ENCODE peak calls at places on chromosome 17, in eight cellular contexts. F is GM04503; O is dorsolateral prefrontal cortex; V is NCI-H1436; U is activated gamma-delta T cell treated with Interleukin-2 at 50 U/mL for 16 hours; W is NCI-H1092; C is activated naive CD8-positive, alpha-beta T cell treated with anti-CD3 and anti-CD28 coated beads, Interleukin-2, amount 50 U/mL, for 24 hours; P is amniotic stem cell. N is an unnamed sample.

GRCh38 chr17:80738020-80738380 is 193.4 kb downstream of the RPTOR start:
- DNase-seq in W (no peak), V (no peak), F (no peak), P (no peak), O (no peak), C (no peak), U (no peak), N (no peak)

GRCh38 chr17:38663125-38663751 is 11.5 kb downstream of the EPOP start:
- DNase-seq in U (peak), W (peak), O (peak), C (peak), V (peak), F (no peak), P (peak), N (peak)

GRCh38 chr17:10087333-10087732 is 111.1 kb downstream of the GAS7 start:
- DNase-seq in O (no peak), U (no peak), F (no peak), P (no peak), V (no peak), W (no peak), C (no peak), N (no peak)

GRCh38 chr17:78356163-78356713 is 3.6 kb downstream of the SOCS3 start:
- DNase-seq in O (no peak), F (no peak), C (peak), W (no peak), P (peak), V (no peak), U (peak), N (peak)

GRCh38 chr17:49775546-49776260 is 11.8 kb upstream of the FAM117A start:
- DNase-seq in O (no peak), V (no peak), C (no peak), F (no peak), P (no peak), W (no peak), U (no peak), N (no peak)

GRCh38 chr17:57918017-57918895 is 37.0 kb downstream of the CUEDC1 start:
- DNase-seq in V (no peak), C (no peak), U (no peak), F (no peak), P (no peak), W (no peak), O (no peak), N (no peak)

GRCh38 chr17:81254955-81255717 is 16.0 kb downstream of the NDUFAF8 start:
- DNase-seq in P (peak), C (no peak), O (peak), V (no peak), U (no peak), W (peak), F (no peak), N (no peak)

GRCh38 chr17:79797492-79798295 is 817 bp upstream of the CBX8 start:
- DNase-seq in W (peak), P (no peak), U (no peak), V (peak), O (no peak), C (no peak), F (no peak), N (no peak)

GRCh38 chr17:27339836-27340550 is 46.1 kb downstream of the WSB1 start:
- DNase-seq in P (no peak), U (peak), C (peak), W (no peak), V (no peak), O (no peak), F (no peak), N (no peak)

GRCh38 chr17:74858672-74859438 is 830 bp downstream of the GRIN2C start:
- DNase-seq in V (no peak), U (no peak), O (no peak), F (no peak), P (no peak), C (no peak), W (no peak), N (no peak)

GRCh38 chr17:60314423-60314822 is 77.5 kb downstream of the USP32 start:
- DNase-seq in O (no peak), W (no peak), U (no peak), F (no peak), C (no peak), V (no peak), P (no peak), N (peak)

GRCh38 chr17:51505450-51505849 is 245.1 kb downstream of the UTP18 start:
- DNase-seq in F (no peak), U (no peak), C (no peak), V (no peak), O (no peak), P (no peak), W (no peak), N (no peak)

GRCh38 chr17:66415366-66416206 is 113.2 kb downstream of the PRKCA start:
- DNase-seq in F (no peak), P (no peak), V (no peak), O (no peak), W (no peak), U (no peak), C (no peak), N (no peak)

GRCh38 chr17:67628580-67629013 is 89.1 kb upstream of the NOL11 start:
- DNase-seq in V (no peak), W (no peak), U (no peak), C (no peak), O (no peak), P (no peak), F (no peak), N (peak)

GRCh38 chr17:57939797-57940196 is 15.4 kb downstream of the CUEDC1 start:
- DNase-seq in U (no peak), C (peak), W (peak), O (no peak), F (no peak), V (peak), P (no peak), N (peak)

GRCh38 chr17:51107666-51108227 is 12.9 kb downstream of the SPAG9 start:
- DNase-seq in F (no peak), W (no peak), U (no peak), P (no peak), V (no peak), O (no peak), C (no peak), N (no peak)

GRCh38 chr17:61405047-61405685 is 5.5 kb downstream of the TBX2 start:
- DNase-seq in P (no peak), W (no peak), V (no peak), C (no peak), O (no peak), U (no peak), F (no peak), N (no peak)

GRCh38 chr17:47611372-47612350 is 38.1 kb upstream of the KPNB1 start:
- DNase-seq in P (no peak), C (no peak), U (no peak), F (no peak), O (no peak), W (no peak), V (no peak), N (no peak)

GRCh38 chr17:40023590-40024292 is 8.5 kb downstream of the CSF3 start:
- DNase-seq in C (no peak), P (no peak), O (no peak), F (no peak), U (no peak), V (no peak), W (peak), N (no peak)

N was measured in GM13976.